ENCODE peak calls at places on chromosome 17, in five cellular contexts. C is mesenchymal stem cell, S is H1, N is H9, K is trophoblast cell. A is an unnamed sample.

GRCh38 chr17:60314423-60314822 is 77.5 kb downstream of the USP32 start:
- DNase-seq in C (no peak), K (no peak), N (no peak), S (no peak), A (no peak)

GRCh38 chr17:34765291-34765690 is 185.9 kb downstream of the TMEM132E start:
- DNase-seq in S (no peak), K (no peak), N (peak), C (no peak), A (no peak)

GRCh38 chr17:5024604-5025003 is 10.6 kb downstream of the SLC52A1 start:
- DNase-seq in C (no peak), N (no peak), K (no peak), S (no peak), A (no peak)

GRCh38 chr17:78923660-78924453 is 1.3 kb downstream of the TIMP2 start:
- DNase-seq in N (peak), S (no peak), C (no peak), K (peak), A (no peak)

GRCh38 chr17:49193513-49194296 is 16.7 kb downstream of the GNGT2 start:
- DNase-seq in K (peak), S (no peak), C (peak), N (peak), A (peak)

GRCh38 chr17:34456121-34456520 is 93.1 kb upstream of the CCL1 start:
- DNase-seq in S (no peak), C (no peak), N (no peak), K (no peak), A (no peak)

GRCh38 chr17:55527520-55528118 is 16.4 kb upstream of the SMIM36 start:
- DNase-seq in S (no peak), C (peak), K (peak), N (peak), A (peak)

GRCh38 chr17:43671755-43672502 is 10.2 kb upstream of the MEOX1 start:
- DNase-seq in C (no peak), N (no peak), K (no peak), S (no peak), A (no peak)

GRCh38 chr17:50114849-50115357 is 15.1 kb downstream of the SAMD14 start:
- DNase-seq in S (no peak), N (peak), K (peak), C (peak), A (no peak)

GRCh38 chr17:69716571-69716970 is 302.1 kb downstream of the MAP2K6 start:
- DNase-seq in C (no peak), K (no peak), S (no peak), N (no peak), A (no peak)

GRCh38 chr17:72613411-72614292 is 478.8 kb downstream of the SLC39A11 start:
- DNase-seq in S (no peak), C (no peak), N (no peak), K (no peak), A (no peak)

GRCh38 chr17:68033636-68034451 is 1.7 kb upstream of the KPNA2 start:
- DNase-seq in C (peak), N (peak), K (no peak), S (peak), A (peak)

GRCh38 chr17:74386397-74386796 is 19.1 kb downstream of the GPR142 start:
- DNase-seq in N (no peak), C (no peak), S (no peak), K (no peak), A (no peak)

GRCh38 chr17:44916059-44916780 is 920 bp upstream of the GFAP start:
- DNase-seq in N (no peak), C (no peak), K (no peak), S (no peak), A (peak)

GRCh38 chr17:40315678-40316570 is 6.9 kb downstream of the RARA start:
- DNase-seq in C (no peak), K (no peak), N (no peak), S (no peak), A (no peak)

GRCh38 chr17:40340880-40341807 is 23.4 kb downstream of the GJD3 start:
- DNase-seq in S (no peak), K (peak), C (peak), N (peak), A (peak)

GRCh38 chr17:35748323-35748960 is 4.6 kb downstream of the GAS2L2 start:
- DNase-seq in S (no peak), K (no peak), C (no peak), N (no peak), A (no peak)

GRCh38 chr17:45129426-45129939 is 2.8 kb downstream of the PLCD3 start:
- DNase-seq in C (peak), K (peak), S (no peak), N (no peak), A (no peak)

GRCh38 chr17:50129946-50130777 is at the start of gene SAMD14:
- DNase-seq in C (peak), K (no peak), N (no peak), S (no peak), A (no peak)

GRCh38 chr17:32341141-32341856 is 674 bp downstream of the C17orf75 start:
- DNase-seq in N (no peak), S (no peak), K (peak), C (peak), A (no peak)

GRCh38 chr17:39404542-39405378 is 3.3 kb upstream of the FBXL20 start:
- DNase-seq in K (peak), S (no peak), C (peak), N (no peak), A (no peak)

GRCh38 chr17:57092171-57092570 is 7.1 kb downstream of the AKAP1 start:
- DNase-seq in C (no peak), K (no peak), N (no peak), S (no peak), A (no peak)

GRCh38 chr17:47797797-47798196 is 23.8 kb downstream of the OSBPL7 start:
- DNase-seq in N (peak), C (no peak), S (no peak), K (no peak), A (no peak)

GRCh38 chr17:42274273-42274542 is 2.0 kb downstream of the STAT5B start:
- DNase-seq in S (no peak), K (no peak), C (no peak), N (no peak), A (no peak)

GRCh38 chr17:66764559-66764958 is 70.4 kb upstream of the CACNG5 start:
- DNase-seq in S (no peak), N (peak), K (no peak), C (no peak), A (no peak)

GRCh38 chr17:40607641-40608040 is 40.0 kb downstream of the SMARCE1 start:
- DNase-seq in C (no peak), S (no peak), N (no peak), K (no peak), A (no peak)

GRCh38 chr17:40075216-40076100 is 12.7 kb downstream of the THRA start:
- DNase-seq in N (peak), S (peak), C (peak), K (peak), A (peak)

GRCh38 chr17:52986056-52986662 is 827.6 kb upstream of the CA10 start:
- DNase-seq in K (no peak), S (no peak), C (no peak), N (no peak), A (no peak)

GRCh38 chr17:16477255-16477654 is 14.7 kb downstream of the LRRC75A start:
- DNase-seq in K (peak), S (no peak), C (peak), N (peak), A (no peak)

GRCh38 chr17:41585301-41585700 is 1.4 kb downstream of the KRT14 start:
- DNase-seq in K (no peak), C (no peak), N (no peak), S (no peak), A (no peak)

GRCh38 chr17:13346996-13347762 is 254.6 kb downstream of the HS3ST3A1 start:
- DNase-seq in N (no peak), C (peak), K (peak), S (no peak), A (no peak)

GRCh38 chr17:67025216-67025792 is 19.1 kb upstream of the CACNG1 start:
- DNase-seq in C (no peak), N (no peak), K (no peak), S (no peak), A (no peak)

GRCh38 chr17:21194688-21195087 is 19.3 kb downstream of the TMEM11 start:
- DNase-seq in S (no peak), N (no peak), K (peak), C (no peak), A (no peak)

GRCh38 chr17:51166987-51167931 is 1.0 kb downstream of the NME2 start:
- DNase-seq in S (no peak), N (peak), K (peak), C (peak), A (peak)

GRCh38 chr17:72110953-72111339 is 9.9 kb upstream of the SOX9 start:
- DNase-seq in N (no peak), K (no peak), C (no peak), S (no peak), A (no peak)

GRCh38 chr17:70278846-70279465 is 109.6 kb downstream of the KCNJ2 start:
- DNase-seq in N (no peak), C (peak), S (no peak), K (no peak), A (no peak)

GRCh38 chr17:29613371-29613837 is 9.3 kb downstream of the CORO6 start:
- DNase-seq in S (no peak), K (peak), C (peak), N (peak), A (peak)

GRCh38 chr17:44279586-44280344 is 11.8 kb upstream of the SLC4A1 start:
- DNase-seq in N (peak), K (peak), S (peak), C (peak), A (no peak)

GRCh38 chr17:74325743-74326379 is at the start of gene KIF19:
- DNase-seq in K (peak), N (peak), S (no peak), C (no peak), A (peak)

GRCh38 chr17:80123791-80124190 is 22.4 kb downstream of the GAA start:
- DNase-seq in K (peak), S (no peak), C (no peak), N (peak), A (no peak)
- H2BK12ac ChIP-seq in K (no peak), S (peak), C (no peak), N (no peak), A (no peak)

GRCh38 chr17:15442316-15443185 is 24.9 kb downstream of the CDRT4 start:
- DNase-seq in K (no peak), S (no peak), N (no peak), C (no peak), A (no peak)

GRCh38 chr17:15447928-15448579 is 19.4 kb downstream of the CDRT4 start:
- DNase-seq in S (no peak), N (no peak), C (peak), K (no peak), A (no peak)

GRCh38 chr17:15448580-15448956 is 18.9 kb downstream of the CDRT4 start:
- DNase-seq in K (no peak), S (no peak), C (no peak), N (no peak), A (no peak)

GRCh38 chr17:15444805-15445204 is 22.6 kb downstream of the CDRT4 start:
- DNase-seq in S (no peak), N (no peak), C (peak), K (peak), A (no peak)

GRCh38 chr17:15446036-15446435 is 21.4 kb downstream of the CDRT4 start:
- DNase-seq in N (peak), C (peak), K (peak), S (no peak), A (no peak)
- H2BK12ac ChIP-seq in N (no peak), C (no peak), K (no peak), S (no peak), A (no peak)

GRCh38 chr17:82544431-82545070 is 25.0 kb downstream of the FOXK2 start:
- DNase-seq in K (no peak), C (no peak), S (no peak), N (no peak), A (no peak)
- H2BK12ac ChIP-seq in K (no peak), C (no peak), S (no peak), N (no peak), A (no peak)

GRCh38 chr17:19012171-19013080 is 7.9 kb upstream of the FAM83G start:
- DNase-seq in C (no peak), N (no peak), K (no peak), S (no peak), A (no peak)

GRCh38 chr17:19013226-19013625 is 8.7 kb upstream of the FAM83G start:
- DNase-seq in K (no peak), C (no peak), S (no peak), N (no peak), A (no peak)

GRCh38 chr17:19011581-19011980 is 7.0 kb upstream of the FAM83G start:
- DNase-seq in N (no peak), S (no peak), K (no peak), C (no peak), A (no peak)

GRCh38 chr17:19010729-19011505 is 6.4 kb upstream of the FAM83G start:
- DNase-seq in C (peak), K (no peak), S (no peak), N (no peak), A (no peak)

DNA sequence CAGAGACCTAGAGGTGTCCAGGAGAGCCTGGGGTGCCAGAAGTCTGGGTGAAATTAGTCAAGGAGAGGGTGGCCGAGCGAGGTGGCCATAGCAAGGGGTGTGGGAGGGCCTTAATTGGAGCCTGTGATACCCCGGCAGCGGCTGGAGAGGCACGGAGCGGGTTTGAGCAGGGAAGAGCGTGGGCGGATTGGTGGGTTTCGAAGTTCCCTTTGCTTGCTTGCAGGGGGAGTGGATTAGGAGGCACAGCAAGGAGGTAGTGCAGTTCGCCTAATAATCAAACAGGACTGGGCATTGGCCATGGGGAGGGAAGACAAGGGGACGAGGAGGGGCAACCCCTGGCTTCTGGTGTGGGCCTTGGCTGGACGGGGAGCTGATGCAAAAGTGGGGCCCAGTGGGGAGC is 5.4 kb upstream of the FAM83G start:
- DNase-seq in K (no peak), S (no peak), C (no peak), N (no peak), A (no peak)
- H2BK12ac ChIP-seq in K (peak), S (no peak), C (no peak), N (no peak), A (peak)

GRCh38 chr17:82863646-82863940 is 23.8 kb upstream of the ZNF750 start:
- DNase-seq in C (no peak), K (no peak), S (no peak), N (no peak), A (no peak)

GRCh38 chr17:82862758-82863645 is 23.2 kb upstream of the ZNF750 start:
- DNase-seq in S (no peak), K (no peak), C (no peak), N (no peak), A (no peak)

GRCh38 chr17:82861393-82861775 is 21.6 kb upstream of the ZNF750 start:
- DNase-seq in N (no peak), S (no peak), K (no peak), C (no peak), A (no peak)

GRCh38 chr17:82860606-82861392 is 21.0 kb upstream of the ZNF750 start:
- DNase-seq in K (peak), S (no peak), N (no peak), C (no peak), A (no peak)

GRCh38 chr17:82862191-82862590 is 22.4 kb upstream of the ZNF750 start:
- DNase-seq in S (no peak), K (no peak), C (no peak), N (no peak), A (no peak)
- H2BK12ac ChIP-seq in S (no peak), K (peak), C (no peak), N (no peak), A (no peak)